ENCODE peak calls at places on chromosomes 6 and 20, in seven cellular contexts. One of them, this sample, is unnamed.

GRCh38 chr6:35486005-35486925 is 10.6 kb downstream of the TEAD3 start:
- DNase-seq in right atrium auricular region: no peak
- DNase-seq in Caco-2: peak
- DNase-seq in activated naive CD8-positive, alpha-beta T cell treated with anti-CD3 and anti-CD28 coated beads, Interleukin-2, amount 50 U/mL, for 24 hours: no peak
- DNase-seq in T-cell: no peak
- DNase-seq in MG63: no peak
- DNase-seq in stimulated activated CD4-positive, alpha-beta T cell treated with anti-CD3 and anti-CD28 coated beads, Interleukin-4, amount 100 ng/mL, for 48 hours: no peak
- DNase-seq in this sample: no peak

GRCh38 chr6:129749749-129750120 is 39.8 kb upstream of the ARHGAP18 start:
- DNase-seq in right atrium auricular region: no peak
- DNase-seq in Caco-2: no peak
- DNase-seq in activated naive CD8-positive, alpha-beta T cell treated with anti-CD3 and anti-CD28 coated beads, Interleukin-2, amount 50 U/mL, for 24 hours: no peak
- DNase-seq in T-cell: peak
- DNase-seq in MG63: no peak
- DNase-seq in stimulated activated CD4-positive, alpha-beta T cell treated with anti-CD3 and anti-CD28 coated beads, Interleukin-4, amount 100 ng/mL, for 48 hours: no peak
- DNase-seq in this sample: peak

GRCh38 chr20:45470262-45470931 is 844 bp downstream of the WFDC2 start:
- DNase-seq in right atrium auricular region: no peak
- DNase-seq in Caco-2: peak
- DNase-seq in activated naive CD8-positive, alpha-beta T cell treated with anti-CD3 and anti-CD28 coated beads, Interleukin-2, amount 50 U/mL, for 24 hours: peak
- DNase-seq in T-cell: no peak
- DNase-seq in MG63: peak
- DNase-seq in stimulated activated CD4-positive, alpha-beta T cell treated with anti-CD3 and anti-CD28 coated beads, Interleukin-4, amount 100 ng/mL, for 48 hours: peak
- DNase-seq in this sample: no peak

GRCh38 chr20:57223648-57224489 is 42.6 kb downstream of the BMP7 start:
- DNase-seq in right atrium auricular region: peak
- DNase-seq in Caco-2: no peak
- DNase-seq in activated naive CD8-positive, alpha-beta T cell treated with anti-CD3 and anti-CD28 coated beads, Interleukin-2, amount 50 U/mL, for 24 hours: no peak
- DNase-seq in T-cell: no peak
- DNase-seq in MG63: peak
- DNase-seq in stimulated activated CD4-positive, alpha-beta T cell treated with anti-CD3 and anti-CD28 coated beads, Interleukin-4, amount 100 ng/mL, for 48 hours: no peak
- DNase-seq in this sample: no peak

GRCh38 chr6:152277826-152278247 is 359.3 kb downstream of the SYNE1 start:
- DNase-seq in right atrium auricular region: no peak
- DNase-seq in Caco-2: peak
- DNase-seq in activated naive CD8-positive, alpha-beta T cell treated with anti-CD3 and anti-CD28 coated beads, Interleukin-2, amount 50 U/mL, for 24 hours: no peak
- DNase-seq in T-cell: no peak
- DNase-seq in MG63: no peak
- DNase-seq in stimulated activated CD4-positive, alpha-beta T cell treated with anti-CD3 and anti-CD28 coated beads, Interleukin-4, amount 100 ng/mL, for 48 hours: no peak
- DNase-seq in this sample: no peak

GRCh38 chr20:37984018-37984785 is 49.1 kb downstream of the TTI1 start:
- DNase-seq in right atrium auricular region: no peak
- DNase-seq in Caco-2: no peak
- DNase-seq in activated naive CD8-positive, alpha-beta T cell treated with anti-CD3 and anti-CD28 coated beads, Interleukin-2, amount 50 U/mL, for 24 hours: no peak
- DNase-seq in T-cell: no peak
- DNase-seq in MG63: no peak
- DNase-seq in stimulated activated CD4-positive, alpha-beta T cell treated with anti-CD3 and anti-CD28 coated beads, Interleukin-4, amount 100 ng/mL, for 48 hours: no peak
- DNase-seq in this sample: no peak

GRCh38 chr6:27234576-27234975 is 12.9 kb upstream of the PRSS16 start:
- DNase-seq in right atrium auricular region: no peak
- DNase-seq in Caco-2: no peak
- DNase-seq in activated naive CD8-positive, alpha-beta T cell treated with anti-CD3 and anti-CD28 coated beads, Interleukin-2, amount 50 U/mL, for 24 hours: no peak
- DNase-seq in T-cell: no peak
- DNase-seq in MG63: no peak
- DNase-seq in stimulated activated CD4-positive, alpha-beta T cell treated with anti-CD3 and anti-CD28 coated beads, Interleukin-4, amount 100 ng/mL, for 48 hours: no peak
- DNase-seq in this sample: no peak

GRCh38 chr20:34065260-34065659 is 46.8 kb downstream of the EIF2S2 start:
- DNase-seq in right atrium auricular region: no peak
- DNase-seq in Caco-2: no peak
- DNase-seq in activated naive CD8-positive, alpha-beta T cell treated with anti-CD3 and anti-CD28 coated beads, Interleukin-2, amount 50 U/mL, for 24 hours: no peak
- DNase-seq in T-cell: no peak
- DNase-seq in MG63: peak
- DNase-seq in stimulated activated CD4-positive, alpha-beta T cell treated with anti-CD3 and anti-CD28 coated beads, Interleukin-4, amount 100 ng/mL, for 48 hours: no peak
- DNase-seq in this sample: no peak

GRCh38 chr6:73382462-73383113 is 12.0 kb upstream of the DDX43 start:
- DNase-seq in right atrium auricular region: no peak
- DNase-seq in Caco-2: no peak
- DNase-seq in activated naive CD8-positive, alpha-beta T cell treated with anti-CD3 and anti-CD28 coated beads, Interleukin-2, amount 50 U/mL, for 24 hours: no peak
- DNase-seq in T-cell: no peak
- DNase-seq in MG63: peak
- DNase-seq in stimulated activated CD4-positive, alpha-beta T cell treated with anti-CD3 and anti-CD28 coated beads, Interleukin-4, amount 100 ng/mL, for 48 hours: no peak
- DNase-seq in this sample: no peak

GRCh38 chr20:46681032-46681854 is 8.0 kb downstream of the TP53RK start:
- DNase-seq in right atrium auricular region: peak
- DNase-seq in Caco-2: peak
- DNase-seq in activated naive CD8-positive, alpha-beta T cell treated with anti-CD3 and anti-CD28 coated beads, Interleukin-2, amount 50 U/mL, for 24 hours: peak
- DNase-seq in T-cell: peak
- DNase-seq in MG63: no peak
- DNase-seq in stimulated activated CD4-positive, alpha-beta T cell treated with anti-CD3 and anti-CD28 coated beads, Interleukin-4, amount 100 ng/mL, for 48 hours: peak
- DNase-seq in this sample: peak

GRCh38 chr6:169881398-169881797 is 130.0 kb downstream of the ERMARD start:
- DNase-seq in right atrium auricular region: peak
- DNase-seq in Caco-2: no peak
- DNase-seq in activated naive CD8-positive, alpha-beta T cell treated with anti-CD3 and anti-CD28 coated beads, Interleukin-2, amount 50 U/mL, for 24 hours: no peak
- DNase-seq in T-cell: no peak
- DNase-seq in MG63: no peak
- DNase-seq in stimulated activated CD4-positive, alpha-beta T cell treated with anti-CD3 and anti-CD28 coated beads, Interleukin-4, amount 100 ng/mL, for 48 hours: no peak
- DNase-seq in this sample: no peak

GRCh38 chr6:170269873-170270541 is 20.9 kb downstream of the DLL1 start:
- DNase-seq in right atrium auricular region: no peak
- DNase-seq in Caco-2: no peak
- DNase-seq in activated naive CD8-positive, alpha-beta T cell treated with anti-CD3 and anti-CD28 coated beads, Interleukin-2, amount 50 U/mL, for 24 hours: no peak
- DNase-seq in T-cell: no peak
- DNase-seq in MG63: no peak
- DNase-seq in stimulated activated CD4-positive, alpha-beta T cell treated with anti-CD3 and anti-CD28 coated beads, Interleukin-4, amount 100 ng/mL, for 48 hours: no peak
- DNase-seq in this sample: no peak

GRCh38 chr20:11970243-11970836 is 52.6 kb downstream of the BTBD3 start:
- DNase-seq in right atrium auricular region: no peak
- DNase-seq in Caco-2: no peak
- DNase-seq in activated naive CD8-positive, alpha-beta T cell treated with anti-CD3 and anti-CD28 coated beads, Interleukin-2, amount 50 U/mL, for 24 hours: no peak
- DNase-seq in T-cell: no peak
- DNase-seq in MG63: no peak
- DNase-seq in stimulated activated CD4-positive, alpha-beta T cell treated with anti-CD3 and anti-CD28 coated beads, Interleukin-4, amount 100 ng/mL, for 48 hours: no peak
- DNase-seq in this sample: no peak

GRCh38 chr20:43914697-43915208 is at the start of gene TOX2:
- DNase-seq in right atrium auricular region: no peak
- DNase-seq in Caco-2: peak
- DNase-seq in activated naive CD8-positive, alpha-beta T cell treated with anti-CD3 and anti-CD28 coated beads, Interleukin-2, amount 50 U/mL, for 24 hours: peak
- DNase-seq in T-cell: peak
- DNase-seq in MG63: peak
- DNase-seq in stimulated activated CD4-positive, alpha-beta T cell treated with anti-CD3 and anti-CD28 coated beads, Interleukin-4, amount 100 ng/mL, for 48 hours: no peak
- DNase-seq in this sample: no peak

GRCh38 chr6:134816780-134817179 is 133.1 kb downstream of the ALDH8A1 start:
- DNase-seq in right atrium auricular region: no peak
- DNase-seq in Caco-2: no peak
- DNase-seq in activated naive CD8-positive, alpha-beta T cell treated with anti-CD3 and anti-CD28 coated beads, Interleukin-2, amount 50 U/mL, for 24 hours: no peak
- DNase-seq in T-cell: no peak
- DNase-seq in MG63: peak
- DNase-seq in stimulated activated CD4-positive, alpha-beta T cell treated with anti-CD3 and anti-CD28 coated beads, Interleukin-4, amount 100 ng/mL, for 48 hours: no peak
- DNase-seq in this sample: no peak

GRCh38 chr20:52800734-52801627 is 171.2 kb upstream of the TSHZ2 start:
- DNase-seq in right atrium auricular region: no peak
- DNase-seq in Caco-2: no peak
- DNase-seq in activated naive CD8-positive, alpha-beta T cell treated with anti-CD3 and anti-CD28 coated beads, Interleukin-2, amount 50 U/mL, for 24 hours: no peak
- DNase-seq in T-cell: no peak
- DNase-seq in MG63: no peak
- DNase-seq in stimulated activated CD4-positive, alpha-beta T cell treated with anti-CD3 and anti-CD28 coated beads, Interleukin-4, amount 100 ng/mL, for 48 hours: no peak
- DNase-seq in this sample: no peak

GRCh38 chr6:122372647-122373046 is 26.8 kb upstream of the HSF2 start:
- DNase-seq in right atrium auricular region: no peak
- DNase-seq in Caco-2: no peak
- DNase-seq in activated naive CD8-positive, alpha-beta T cell treated with anti-CD3 and anti-CD28 coated beads, Interleukin-2, amount 50 U/mL, for 24 hours: no peak
- DNase-seq in T-cell: no peak
- DNase-seq in MG63: no peak
- DNase-seq in stimulated activated CD4-positive, alpha-beta T cell treated with anti-CD3 and anti-CD28 coated beads, Interleukin-4, amount 100 ng/mL, for 48 hours: no peak
- DNase-seq in this sample: no peak

GRCh38 chr20:13432126-13432525 is 206.6 kb downstream of the TASP1 start:
- DNase-seq in right atrium auricular region: no peak
- DNase-seq in Caco-2: no peak
- DNase-seq in activated naive CD8-positive, alpha-beta T cell treated with anti-CD3 and anti-CD28 coated beads, Interleukin-2, amount 50 U/mL, for 24 hours: no peak
- DNase-seq in T-cell: no peak
- DNase-seq in MG63: no peak
- DNase-seq in stimulated activated CD4-positive, alpha-beta T cell treated with anti-CD3 and anti-CD28 coated beads, Interleukin-4, amount 100 ng/mL, for 48 hours: no peak
- DNase-seq in this sample: no peak

GRCh38 chr20:63711085-63711645 is 3.3 kb downstream of the ZGPAT start:
- DNase-seq in right atrium auricular region: no peak
- DNase-seq in Caco-2: no peak
- DNase-seq in activated naive CD8-positive, alpha-beta T cell treated with anti-CD3 and anti-CD28 coated beads, Interleukin-2, amount 50 U/mL, for 24 hours: no peak
- DNase-seq in T-cell: no peak
- DNase-seq in MG63: no peak
- DNase-seq in stimulated activated CD4-positive, alpha-beta T cell treated with anti-CD3 and anti-CD28 coated beads, Interleukin-4, amount 100 ng/mL, for 48 hours: no peak
- DNase-seq in this sample: no peak

GRCh38 chr20:60808003-60808402 is 444.1 kb upstream of the CDH4 start:
- DNase-seq in right atrium auricular region: no peak
- DNase-seq in Caco-2: peak
- DNase-seq in activated naive CD8-positive, alpha-beta T cell treated with anti-CD3 and anti-CD28 coated beads, Interleukin-2, amount 50 U/mL, for 24 hours: no peak
- DNase-seq in T-cell: no peak
- DNase-seq in MG63: no peak
- DNase-seq in stimulated activated CD4-positive, alpha-beta T cell treated with anti-CD3 and anti-CD28 coated beads, Interleukin-4, amount 100 ng/mL, for 48 hours: no peak
- DNase-seq in this sample: no peak

GRCh38 chr6:122696853-122697252 is 82.7 kb upstream of the FABP7 start:
- DNase-seq in right atrium auricular region: no peak
- DNase-seq in Caco-2: no peak
- DNase-seq in activated naive CD8-positive, alpha-beta T cell treated with anti-CD3 and anti-CD28 coated beads, Interleukin-2, amount 50 U/mL, for 24 hours: no peak
- DNase-seq in T-cell: no peak
- DNase-seq in MG63: no peak
- DNase-seq in stimulated activated CD4-positive, alpha-beta T cell treated with anti-CD3 and anti-CD28 coated beads, Interleukin-4, amount 100 ng/mL, for 48 hours: no peak
- DNase-seq in this sample: no peak

GRCh38 chr6:120157873-120158272 is 808.3 kb upstream of the MAN1A1 start:
- DNase-seq in right atrium auricular region: no peak
- DNase-seq in Caco-2: no peak
- DNase-seq in activated naive CD8-positive, alpha-beta T cell treated with anti-CD3 and anti-CD28 coated beads, Interleukin-2, amount 50 U/mL, for 24 hours: no peak
- DNase-seq in T-cell: no peak
- DNase-seq in MG63: no peak
- DNase-seq in stimulated activated CD4-positive, alpha-beta T cell treated with anti-CD3 and anti-CD28 coated beads, Interleukin-4, amount 100 ng/mL, for 48 hours: no peak
- DNase-seq in this sample: no peak

GRCh38 chr6:50185006-50185405 is 135.3 kb upstream of the DEFB112 start:
- DNase-seq in right atrium auricular region: no peak
- DNase-seq in Caco-2: no peak
- DNase-seq in activated naive CD8-positive, alpha-beta T cell treated with anti-CD3 and anti-CD28 coated beads, Interleukin-2, amount 50 U/mL, for 24 hours: no peak
- DNase-seq in T-cell: no peak
- DNase-seq in MG63: peak
- DNase-seq in stimulated activated CD4-positive, alpha-beta T cell treated with anti-CD3 and anti-CD28 coated beads, Interleukin-4, amount 100 ng/mL, for 48 hours: no peak
- DNase-seq in this sample: no peak

GRCh38 chr6:4928426-4928825 is 75.4 kb downstream of the RPP40 start:
- DNase-seq in right atrium auricular region: no peak
- DNase-seq in Caco-2: no peak
- DNase-seq in activated naive CD8-positive, alpha-beta T cell treated with anti-CD3 and anti-CD28 coated beads, Interleukin-2, amount 50 U/mL, for 24 hours: no peak
- DNase-seq in T-cell: no peak
- DNase-seq in MG63: no peak
- DNase-seq in stimulated activated CD4-positive, alpha-beta T cell treated with anti-CD3 and anti-CD28 coated beads, Interleukin-4, amount 100 ng/mL, for 48 hours: no peak
- DNase-seq in this sample: no peak

GRCh38 chr6:34462561-34462971 is 3.3 kb upstream of the PACSIN1 start:
- DNase-seq in right atrium auricular region: peak
- DNase-seq in Caco-2: peak
- DNase-seq in activated naive CD8-positive, alpha-beta T cell treated with anti-CD3 and anti-CD28 coated beads, Interleukin-2, amount 50 U/mL, for 24 hours: no peak
- DNase-seq in T-cell: no peak
- DNase-seq in MG63: peak
- DNase-seq in stimulated activated CD4-positive, alpha-beta T cell treated with anti-CD3 and anti-CD28 coated beads, Interleukin-4, amount 100 ng/mL, for 48 hours: no peak
- DNase-seq in this sample: no peak

GRCh38 chr6:143596857-143597256 is 80.9 kb upstream of the PHACTR2 start:
- DNase-seq in right atrium auricular region: no peak
- DNase-seq in Caco-2: no peak
- DNase-seq in activated naive CD8-positive, alpha-beta T cell treated with anti-CD3 and anti-CD28 coated beads, Interleukin-2, amount 50 U/mL, for 24 hours: no peak
- DNase-seq in T-cell: no peak
- DNase-seq in MG63: no peak
- DNase-seq in stimulated activated CD4-positive, alpha-beta T cell treated with anti-CD3 and anti-CD28 coated beads, Interleukin-4, amount 100 ng/mL, for 48 hours: no peak
- DNase-seq in this sample: no peak

GRCh38 chr6:39157511-39157910 is 42.5 kb upstream of the SAYSD1 start:
- DNase-seq in right atrium auricular region: no peak
- DNase-seq in Caco-2: no peak
- DNase-seq in activated naive CD8-positive, alpha-beta T cell treated with anti-CD3 and anti-CD28 coated beads, Interleukin-2, amount 50 U/mL, for 24 hours: no peak
- DNase-seq in T-cell: no peak
- DNase-seq in MG63: no peak
- DNase-seq in stimulated activated CD4-positive, alpha-beta T cell treated with anti-CD3 and anti-CD28 coated beads, Interleukin-4, amount 100 ng/mL, for 48 hours: no peak
- DNase-seq in this sample: no peak

GRCh38 chr20:22703843-22704242 is 119.5 kb upstream of the FOXA2 start:
- DNase-seq in right atrium auricular region: no peak
- DNase-seq in Caco-2: no peak
- DNase-seq in activated naive CD8-positive, alpha-beta T cell treated with anti-CD3 and anti-CD28 coated beads, Interleukin-2, amount 50 U/mL, for 24 hours: no peak
- DNase-seq in T-cell: no peak
- DNase-seq in MG63: no peak
- DNase-seq in stimulated activated CD4-positive, alpha-beta T cell treated with anti-CD3 and anti-CD28 coated beads, Interleukin-4, amount 100 ng/mL, for 48 hours: no peak
- DNase-seq in this sample: no peak

GRCh38 chr6:43698584-43699349 is 11.2 kb upstream of the MRPS18A start:
- DNase-seq in right atrium auricular region: no peak
- DNase-seq in Caco-2: no peak
- DNase-seq in activated naive CD8-positive, alpha-beta T cell treated with anti-CD3 and anti-CD28 coated beads, Interleukin-2, amount 50 U/mL, for 24 hours: no peak
- DNase-seq in T-cell: no peak
- DNase-seq in MG63: peak
- DNase-seq in stimulated activated CD4-positive, alpha-beta T cell treated with anti-CD3 and anti-CD28 coated beads, Interleukin-4, amount 100 ng/mL, for 48 hours: no peak
- DNase-seq in this sample: no peak

GRCh38 chr20:45538209-45538798 is 978 bp downstream of the WFDC6 start:
- DNase-seq in right atrium auricular region: no peak
- DNase-seq in Caco-2: no peak
- DNase-seq in activated naive CD8-positive, alpha-beta T cell treated with anti-CD3 and anti-CD28 coated beads, Interleukin-2, amount 50 U/mL, for 24 hours: no peak
- DNase-seq in T-cell: no peak
- DNase-seq in MG63: peak
- DNase-seq in stimulated activated CD4-positive, alpha-beta T cell treated with anti-CD3 and anti-CD28 coated beads, Interleukin-4, amount 100 ng/mL, for 48 hours: no peak
- DNase-seq in this sample: no peak